ENCODE peak calls at places on chromosomes 7 and 10, in five cellular contexts. E is ACHN, K is mucosa of descending colon, Y is kidney epithelial cell, U is NCI-H774. X is an unnamed sample.

GRCh38 chr10:14558025-14558424 is 216.7 kb downstream of the FAM107B start:
- DNase-seq in E (no peak), K (no peak), Y (no peak), U (no peak), X (no peak)

GRCh38 chr7:37853468-37853867 is 5.1 kb downstream of the NME8 start:
- DNase-seq in E (peak), K (no peak), Y (no peak), U (no peak), X (peak)

GRCh38 chr7:981793-982510 is 1.0 kb upstream of the CYP2W1 start:
- DNase-seq in E (no peak), K (peak), Y (no peak), U (no peak), X (no peak)

GRCh38 chr10:125709553-125710266 is 9.8 kb upstream of the EDRF1 start:
- DNase-seq in E (no peak), K (no peak), Y (no peak), U (no peak), X (no peak)

GRCh38 chr7:4021413-4021812 is 660.7 kb upstream of the FOXK1 start:
- DNase-seq in E (no peak), K (no peak), Y (no peak), U (no peak), X (no peak)

GRCh38 chr10:17075975-17076374 is 53.6 kb downstream of the CUBN start:
- DNase-seq in E (no peak), K (no peak), Y (no peak), U (no peak), X (no peak)

GRCh38 chr10:132207536-132208488 is 21.1 kb downstream of the DPYSL4 start:
- DNase-seq in E (no peak), K (no peak), Y (no peak), U (no peak), X (no peak)

GRCh38 chr7:98294326-98294725 is 12.8 kb downstream of the BRI3 start:
- DNase-seq in E (no peak), K (no peak), Y (no peak), U (no peak), X (no peak)

GRCh38 chr10:75395171-75395954 is 6.2 kb downstream of the ZNF503 start:
- DNase-seq in E (no peak), K (peak), Y (no peak), U (no peak), X (no peak)

GRCh38 chr7:52741670-52742069 is 293.8 kb upstream of the POM121L12 start:
- DNase-seq in E (no peak), K (no peak), Y (no peak), U (no peak), X (no peak)

GRCh38 chr7:57215423-57215822 is 83.2 kb upstream of the ZNF479 start:
- DNase-seq in E (no peak), K (no peak), Y (no peak), U (no peak), X (no peak)

X was measured in Caki2.